ENCODE peak calls at places on chromosomes 11 and 22, in eight cellular contexts. One of them, this sample, is unnamed.

GRCh38 chr11:48134221-48134922 is 82.2 kb upstream of the OR4B1 start:
- DNase-seq in astrocyte: no peak
- DNase-seq in cardiac muscle cell: no peak
- DNase-seq in activated T-helper 1 cell treated with anti-CD3 and anti-CD28 coated beads, Interleukin-12 subunit alpha, Interleukin-12 subunit beta, Interleukin-2, Interleukin-4 antibody, amounts not matched to agents 30 ng/mL and 10 ng/mL and 1 ng/mL, durations not matched to agents 14 hours and 24 hours and 36 hours: no peak
- DNase-seq in stromal cell of bone marrow: no peak
- DNase-seq in mucosa of descending colon: no peak
- DNase-seq in heart left ventricle: no peak
- DNase-seq in HCT116: no peak
- DNase-seq in this sample: no peak

GRCh38 chr22:40922484-40923303 is 28.5 kb upstream of the RBX1 start:
- DNase-seq in activated T-helper 1 cell treated with anti-CD3 and anti-CD28 coated beads, Interleukin-12 subunit alpha, Interleukin-12 subunit beta, Interleukin-2, Interleukin-4 antibody, amounts not matched to agents 30 ng/mL and 10 ng/mL and 1 ng/mL, durations not matched to agents 14 hours and 24 hours and 36 hours: peak; percentile 8
- DNase-seq in heart left ventricle: no peak
- DNase-seq in HCT116: peak; percentile 29
- DNase-seq in mucosa of descending colon: no peak
- DNase-seq in astrocyte: peak; percentile 29
- DNase-seq in cardiac muscle cell: peak; percentile 79
- DNase-seq in stromal cell of bone marrow: peak; percentile 51
- DNase-seq in this sample: peak; percentile 42

GRCh38 chr11:28133146-28133545 is 25.0 kb downstream of the METTL15 start:
- DNase-seq in stromal cell of bone marrow: no peak
- DNase-seq in astrocyte: peak; percentile 25
- DNase-seq in cardiac muscle cell: peak; percentile 28
- DNase-seq in mucosa of descending colon: no peak
- DNase-seq in activated T-helper 1 cell treated with anti-CD3 and anti-CD28 coated beads, Interleukin-12 subunit alpha, Interleukin-12 subunit beta, Interleukin-2, Interleukin-4 antibody, amounts not matched to agents 30 ng/mL and 10 ng/mL and 1 ng/mL, durations not matched to agents 14 hours and 24 hours and 36 hours: no peak
- DNase-seq in HCT116: no peak
- DNase-seq in heart left ventricle: no peak
- DNase-seq in this sample: no peak

GRCh38 chr11:116875194-116875593 is 37.8 kb upstream of the APOA1 start:
- DNase-seq in cardiac muscle cell: no peak
- DNase-seq in HCT116: no peak
- DNase-seq in activated T-helper 1 cell treated with anti-CD3 and anti-CD28 coated beads, Interleukin-12 subunit alpha, Interleukin-12 subunit beta, Interleukin-2, Interleukin-4 antibody, amounts not matched to agents 30 ng/mL and 10 ng/mL and 1 ng/mL, durations not matched to agents 14 hours and 24 hours and 36 hours: no peak
- DNase-seq in heart left ventricle: no peak
- DNase-seq in astrocyte: no peak
- DNase-seq in stromal cell of bone marrow: no peak
- DNase-seq in mucosa of descending colon: no peak
- DNase-seq in this sample: no peak

GRCh38 chr22:41094036-41094435 is 1.6 kb downstream of the EP300 start:
- DNase-seq in cardiac muscle cell: peak; percentile 40
- DNase-seq in stromal cell of bone marrow: no peak
- DNase-seq in HCT116: no peak
- DNase-seq in mucosa of descending colon: no peak
- DNase-seq in heart left ventricle: no peak
- DNase-seq in astrocyte: peak; percentile 22
- DNase-seq in activated T-helper 1 cell treated with anti-CD3 and anti-CD28 coated beads, Interleukin-12 subunit alpha, Interleukin-12 subunit beta, Interleukin-2, Interleukin-4 antibody, amounts not matched to agents 30 ng/mL and 10 ng/mL and 1 ng/mL, durations not matched to agents 14 hours and 24 hours and 36 hours: peak; percentile 4
- DNase-seq in this sample: no peak

GRCh38 chr11:114040706-114041211 is 18.8 kb upstream of the ZBTB16 start:
- DNase-seq in stromal cell of bone marrow: no peak
- DNase-seq in HCT116: no peak
- DNase-seq in heart left ventricle: no peak
- DNase-seq in cardiac muscle cell: peak; percentile 71
- DNase-seq in astrocyte: no peak
- DNase-seq in mucosa of descending colon: peak; percentile 66
- DNase-seq in activated T-helper 1 cell treated with anti-CD3 and anti-CD28 coated beads, Interleukin-12 subunit alpha, Interleukin-12 subunit beta, Interleukin-2, Interleukin-4 antibody, amounts not matched to agents 30 ng/mL and 10 ng/mL and 1 ng/mL, durations not matched to agents 14 hours and 24 hours and 36 hours: no peak
- DNase-seq in this sample: no peak

GRCh38 chr11:76629853-76630599 is 40.5 kb downstream of the LRRC32 start:
- DNase-seq in astrocyte: no peak
- DNase-seq in heart left ventricle: peak; percentile 84
- DNase-seq in stromal cell of bone marrow: no peak
- DNase-seq in HCT116: no peak
- DNase-seq in activated T-helper 1 cell treated with anti-CD3 and anti-CD28 coated beads, Interleukin-12 subunit alpha, Interleukin-12 subunit beta, Interleukin-2, Interleukin-4 antibody, amounts not matched to agents 30 ng/mL and 10 ng/mL and 1 ng/mL, durations not matched to agents 14 hours and 24 hours and 36 hours: no peak
- DNase-seq in mucosa of descending colon: peak; percentile 82
- DNase-seq in cardiac muscle cell: peak; percentile 84
- DNase-seq in this sample: no peak

GRCh38 chr22:49497266-49497665 is 330.4 kb downstream of the BRD1 start:
- DNase-seq in HCT116: peak; percentile 22
- DNase-seq in stromal cell of bone marrow: no peak
- DNase-seq in activated T-helper 1 cell treated with anti-CD3 and anti-CD28 coated beads, Interleukin-12 subunit alpha, Interleukin-12 subunit beta, Interleukin-2, Interleukin-4 antibody, amounts not matched to agents 30 ng/mL and 10 ng/mL and 1 ng/mL, durations not matched to agents 14 hours and 24 hours and 36 hours: no peak
- DNase-seq in cardiac muscle cell: no peak
- DNase-seq in heart left ventricle: no peak
- DNase-seq in astrocyte: no peak
- DNase-seq in mucosa of descending colon: no peak
- DNase-seq in this sample: no peak

GRCh38 chr11:108616549-108616948 is 23.0 kb upstream of the EXPH5 start:
- DNase-seq in astrocyte: peak; percentile 96
- DNase-seq in mucosa of descending colon: no peak
- DNase-seq in stromal cell of bone marrow: peak; percentile 31
- DNase-seq in HCT116: peak; percentile 96
- DNase-seq in cardiac muscle cell: peak; percentile 69
- DNase-seq in activated T-helper 1 cell treated with anti-CD3 and anti-CD28 coated beads, Interleukin-12 subunit alpha, Interleukin-12 subunit beta, Interleukin-2, Interleukin-4 antibody, amounts not matched to agents 30 ng/mL and 10 ng/mL and 1 ng/mL, durations not matched to agents 14 hours and 24 hours and 36 hours: no peak
- DNase-seq in heart left ventricle: no peak
- DNase-seq in this sample: no peak